ENCODE peak calls at places on chromosomes 6 and 20, in seven cellular contexts. G is A549, C is astrocyte of the cerebellum, S is GM23338, H is hepatocyte, K is brain microvascular endothelial cell, R is body of pancreas. E is an unnamed sample.

GRCh38 chr6:68447112-68447511 is 188.0 kb upstream of the ADGRB3 start:
- DNase-seq in G (no peak), C (no peak), K (no peak), H (no peak), S (peak; percentile 6), R (no peak), E (no peak)

GRCh38 chr6:109372070-109372585 is 10.1 kb downstream of the CD164 start:
- DNase-seq in C (no peak), R (no peak), H (no peak), G (no peak), K (no peak), S (no peak), E (no peak)

GRCh38 chr6:40325791-40326190 is 261.4 kb downstream of the LRFN2 start:
- DNase-seq in G (no peak), C (no peak), S (no peak), K (no peak), R (no peak), H (no peak), E (no peak)

GRCh38 chr20:21505161-21505809 is 8.6 kb downstream of the NKX2-2 start:
- DNase-seq in C (no peak), K (peak; percentile 29), G (peak; percentile 70), R (peak; percentile 66), S (peak; percentile 90), H (peak; percentile 85), E (no peak)

GRCh38 chr6:24283043-24283985 is 74.5 kb downstream of the DCDC2 start:
- DNase-seq in H (peak; percentile 87), R (peak; percentile 91), S (peak; percentile 91), K (peak; percentile 85), C (peak; percentile 78), G (peak; percentile 90), E (peak; percentile 40)

GRCh38 chr6:107679457-107679856 is 144.7 kb downstream of the SCML4 start:
- DNase-seq in K (peak; percentile 76), H (no peak), C (no peak), G (no peak), R (peak; percentile 31), S (peak; percentile 75), E (no peak)

GRCh38 chr6:7730852-7731251 is 5.0 kb downstream of the BMP6 start:
- DNase-seq in C (peak; percentile 22), R (no peak), S (no peak), G (peak; percentile 65), H (no peak), K (peak; percentile 88), E (no peak)

GRCh38 chr6:7463785-7464184 is 74.2 kb downstream of the RIOK1 start:
- DNase-seq in K (no peak), S (peak; percentile 57), R (no peak), G (peak; percentile 68), H (peak; percentile 79), C (no peak), E (peak; percentile 17)

GRCh38 chr6:32195902-32196681 is 3.6 kb upstream of the GPSM3 start:
- DNase-seq in S (peak; percentile 97), G (peak; percentile 82), H (peak; percentile 91), C (peak; percentile 58), R (peak; percentile 93), K (peak; percentile 91), E (no peak)

GRCh38 chr6:24802271-24803059 is 3.7 kb upstream of the ARMH2 start:
- DNase-seq in S (no peak), C (no peak), R (no peak), K (no peak), G (no peak), H (no peak), E (no peak)

GRCh38 chr6:15530411-15530810 is 132.4 kb downstream of the DTNBP1 start:
- DNase-seq in C (no peak), S (no peak), K (no peak), G (no peak), H (no peak), R (no peak), E (no peak)

GRCh38 chr20:18904624-18905023 is 91.0 kb downstream of the SCP2D1 start:
- DNase-seq in H (peak; percentile 23), R (no peak), C (no peak), G (peak; percentile 32), S (peak; percentile 13), K (no peak), E (no peak)

GRCh38 chr6:152984387-152984872 is 1.6 kb upstream of the FBXO5 start:
- DNase-seq in C (no peak), G (no peak), R (no peak), S (no peak), K (no peak), H (no peak), E (no peak)

GRCh38 chr20:35499271-35499670 is 30.2 kb downstream of the C20orf173 start:
- DNase-seq in C (no peak), G (no peak), R (no peak), S (no peak), H (no peak), K (no peak), E (no peak)

GRCh38 chr6:35359744-35360348 is 17.5 kb downstream of the PPARD start:
- DNase-seq in C (peak; percentile 100), H (no peak), K (peak; percentile 83), R (peak; percentile 74), S (no peak), G (no peak), E (no peak)

GRCh38 chr20:62123450-62124118 is 1.3 kb downstream of the LSM14B start:
- DNase-seq in G (no peak), K (peak; percentile 57), H (peak; percentile 42), S (peak; percentile 41), C (no peak), R (no peak), E (no peak)
- TF ChIP-seq CTCF in G (no peak), K (peak; percentile 56), H (no peak), S (no peak), C (no peak), R (no peak), E (no peak)

DNA sequence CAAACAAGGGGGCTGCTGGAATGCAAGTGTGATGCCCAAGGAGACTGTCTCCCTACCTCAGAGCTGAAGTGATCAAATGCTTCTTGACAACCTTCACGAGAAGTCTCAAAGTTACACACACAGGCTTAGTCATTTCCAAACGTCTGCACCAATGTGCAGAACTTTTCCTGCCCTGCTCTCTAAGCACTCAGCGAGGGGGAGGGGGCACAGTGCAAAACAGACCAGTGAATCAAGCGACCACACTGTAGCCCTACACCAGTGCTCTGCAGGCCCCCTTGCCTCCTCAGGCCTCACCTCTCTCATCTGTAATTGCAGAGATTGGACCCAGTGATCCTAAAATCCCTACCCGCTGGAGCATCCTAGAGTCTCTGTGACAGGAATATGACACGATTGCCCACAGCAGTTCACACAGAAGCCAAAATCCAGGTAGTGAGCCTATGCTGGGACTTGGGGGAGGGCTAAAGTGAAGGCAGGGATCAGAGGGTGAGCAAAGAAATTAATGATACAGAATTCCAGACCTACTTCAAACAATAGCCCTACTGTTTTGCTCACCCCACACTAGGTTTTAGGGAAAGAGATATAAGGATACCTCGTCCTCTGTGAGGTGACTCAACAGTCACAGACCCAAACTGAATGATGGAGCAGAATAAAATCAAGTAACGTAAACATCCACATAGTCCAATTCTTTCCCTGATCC is 56.4 kb downstream of the ATXN1 start:
- DNase-seq in H (no peak), G (no peak), C (no peak), K (peak; percentile 69), R (no peak), S (no peak), E (no peak)
- H3K4me3 ChIP-seq in H (no peak overlapping the region), G (no peak overlapping the region), C (no peak overlapping the region), K (no peak overlapping the region), R (no peak overlapping the region), S (no peak overlapping the region), E (peak overlapping the region; percentile 34)

GRCh38 chr6:112935402-112936078 is 588.4 kb downstream of the RFPL4B start:
- DNase-seq in H (no peak), K (no peak), R (no peak), C (no peak), S (no peak), G (no peak), E (no peak)

GRCh38 chr6:112934433-112935327 is 587.5 kb downstream of the RFPL4B start:
- DNase-seq in H (no peak), K (no peak), R (no peak), G (no peak), C (no peak), S (peak; percentile 8), E (no peak)

GRCh38 chr6:112936079-112936472 is 588.9 kb downstream of the RFPL4B start:
- DNase-seq in G (no peak), R (no peak), S (no peak), K (no peak), C (no peak), H (no peak), E (no peak)

GRCh38 chr6:112931835-112932234 is 584.7 kb downstream of the RFPL4B start:
- DNase-seq in S (no peak), R (no peak), G (no peak), C (no peak), H (no peak), K (peak; percentile 43), E (no peak)

GRCh38 chr6:112933947-112934346 is 586.8 kb downstream of the RFPL4B start:
- DNase-seq in G (no peak), K (no peak), H (no peak), C (no peak), S (no peak), R (no peak), E (no peak)
- TF ChIP-seq CTCF in G (no peak), K (no peak), H (no peak), C (no peak), S (no peak), R (no peak), E (no peak)

GRCh38 chr6:45504947-45505346 is 127.2 kb upstream of the SUPT3H start:
- DNase-seq in G (no peak), K (peak; percentile 56), H (peak; percentile 43), S (peak; percentile 83), R (peak; percentile 29), C (peak; percentile 40), E (peak; percentile 97)
- H3K4me3 ChIP-seq in G (no peak overlapping the region), K (no peak overlapping the region), H (no peak overlapping the region), S (no peak overlapping the region), R (no peak overlapping the region), C (no peak overlapping the region), E (no peak overlapping the region)

DNA sequence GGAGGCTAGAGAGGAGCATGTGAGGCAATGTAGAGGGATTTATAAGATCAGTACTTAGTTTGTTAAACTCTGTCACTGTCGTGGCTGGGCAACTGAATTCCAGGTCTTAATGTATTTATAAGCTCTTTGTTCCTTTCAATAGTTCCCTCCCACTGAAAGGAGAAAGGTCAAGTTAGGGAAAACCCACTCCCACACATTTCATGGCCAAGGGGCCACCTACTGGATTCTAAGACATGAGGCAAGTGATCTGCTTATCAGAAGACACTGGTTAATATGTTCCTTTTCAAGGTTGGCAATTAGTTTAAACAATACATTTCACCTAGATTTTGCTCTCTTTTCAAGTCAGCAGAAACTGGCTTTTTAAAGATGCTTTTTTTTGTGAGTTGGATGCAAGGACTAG is 5.4 kb upstream of the GSTA5 start:
- DNase-seq in G (no peak), K (no peak), R (no peak), C (no peak), H (no peak), S (no peak), E (no peak)
- TF ChIP-seq CTCF in G (no peak), K (no peak), R (no peak), C (no peak), H (no peak), S (no peak), E (no peak)

E was measured in HFF-Myc.